ENCODE peak calls at places on chromosome 10, in five cellular contexts. A is GM06990, I is fibroblast of the aortic adventitia, T is fibroblast of lung, B is WERI-Rb-1. N is an unnamed sample.

GRCh38 chr10:48505394-48506112 is 99.3 kb downstream of the ARHGAP22 start:
- DNase-seq in A (no peak), I (no peak), T (no peak), B (peak), N (no peak)

GRCh38 chr10:52092390-52092789 is 221.7 kb upstream of the DKK1 start:
- DNase-seq in A (no peak), I (no peak), T (no peak), B (no peak), N (no peak)

GRCh38 chr10:60203993-60204618 is 185.6 kb downstream of the ANK3 start:
- DNase-seq in A (no peak), I (peak), T (peak), B (peak), N (peak)

GRCh38 chr10:13219685-13220670 is 14.2 kb downstream of the UCMA start:
- DNase-seq in A (no peak), I (peak), T (peak), B (peak), N (no peak)

GRCh38 chr10:124001391-124002260 is 91.8 kb downstream of the CHST15 start:
- DNase-seq in A (no peak), I (no peak), T (no peak), B (peak), N (no peak)

GRCh38 chr10:48363617-48364355 is 57.3 kb downstream of the MAPK8 start:
- DNase-seq in A (peak), I (peak), T (peak), B (peak), N (peak)

GRCh38 chr10:11513727-11514126 is 97.7 kb downstream of the USP6NL start:
- DNase-seq in A (no peak), I (no peak), T (no peak), B (no peak), N (no peak)

GRCh38 chr10:79260803-79261740 is 86.2 kb upstream of the PPIF start:
- DNase-seq in A (no peak), I (peak), T (peak), B (peak), N (peak)

GRCh38 chr10:73126343-73126742 is 16.1 kb downstream of the NUDT13 start:
- DNase-seq in A (no peak), I (no peak), T (no peak), B (no peak), N (no peak)

GRCh38 chr10:10914129-10914528 is 103.5 kb upstream of the CELF2 start:
- DNase-seq in A (no peak), I (peak), T (no peak), B (no peak), N (no peak)

GRCh38 chr10:3281911-3282310 is 109.3 kb upstream of the PITRM1 start:
- DNase-seq in A (no peak), I (no peak), T (no peak), B (no peak), N (no peak)

GRCh38 chr10:132062641-132063390 is 2.9 kb upstream of the JAKMIP3 start:
- DNase-seq in A (no peak), I (no peak), T (no peak), B (no peak), N (no peak)

GRCh38 chr10:90313548-90314325 is 544.1 kb downstream of the HTR7 start:
- DNase-seq in A (no peak), I (peak), T (peak), B (no peak), N (peak)

GRCh38 chr10:27792191-27792590 is 46.6 kb upstream of the MKX start:
- DNase-seq in A (no peak), I (no peak), T (peak), B (no peak), N (no peak)

GRCh38 chr10:117362313-117362712 is 12.9 kb downstream of the PDZD8 start:
- DNase-seq in A (no peak), I (peak), T (peak), B (no peak), N (no peak)

GRCh38 chr10:80528185-80528700 is 9.5 kb upstream of the SH2D4B start:
- DNase-seq in A (no peak), I (no peak), T (no peak), B (no peak), N (no peak)

GRCh38 chr10:2948127-2948854 is 119.1 kb upstream of the PFKP start:
- DNase-seq in A (no peak), I (no peak), T (no peak), B (no peak), N (no peak)

GRCh38 chr10:70603439-70603778 is 868 bp upstream of the PRF1 start:
- DNase-seq in A (no peak), I (no peak), T (no peak), B (no peak), N (no peak)

DNA sequence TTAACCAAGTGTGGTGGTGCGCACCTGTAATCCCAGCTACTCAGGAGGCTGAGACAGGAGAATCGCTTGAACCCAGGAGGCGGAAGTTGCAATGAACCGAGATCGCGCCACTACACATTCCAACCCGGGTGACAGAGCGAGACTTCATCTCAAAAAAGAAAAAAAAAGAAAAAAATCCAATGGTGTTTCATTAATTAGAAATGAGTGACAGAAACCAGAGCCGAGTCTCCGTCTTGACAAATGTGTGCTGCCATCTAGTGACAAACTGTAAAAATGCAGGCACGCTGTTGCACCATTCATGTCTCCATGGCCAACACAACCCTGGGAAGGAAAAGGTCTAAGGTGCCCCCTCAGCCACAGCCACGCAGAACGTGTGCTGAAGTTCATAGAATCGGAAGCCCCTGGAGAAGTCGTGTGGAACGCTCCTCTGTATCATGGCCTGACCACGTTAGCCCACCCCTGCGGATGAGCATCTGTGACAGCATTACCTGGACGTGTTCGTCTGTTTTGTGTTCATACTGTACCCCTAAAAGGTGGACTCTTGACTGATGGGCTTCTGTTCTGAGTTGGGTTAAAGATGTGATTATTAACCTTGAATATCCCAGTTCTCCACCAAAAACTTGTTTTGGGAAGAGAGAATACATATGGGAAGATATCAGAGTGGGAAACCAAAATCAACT is 94.9 kb downstream of the LYZL2 start:
- DNase-seq in A (peak), I (peak), T (peak), B (peak), N (peak)
- TF ChIP-seq CTCF in A (peak), I (peak), T (peak), B (peak), N (peak)

GRCh38 chr10:34593955-34594354 is 221.1 kb downstream of the PARD3 start:
- DNase-seq in A (no peak), I (no peak), T (no peak), B (no peak), N (no peak)

GRCh38 chr10:34599401-34599800 is 215.7 kb downstream of the PARD3 start:
- DNase-seq in A (no peak), I (no peak), T (no peak), B (no peak), N (peak)

DNA sequence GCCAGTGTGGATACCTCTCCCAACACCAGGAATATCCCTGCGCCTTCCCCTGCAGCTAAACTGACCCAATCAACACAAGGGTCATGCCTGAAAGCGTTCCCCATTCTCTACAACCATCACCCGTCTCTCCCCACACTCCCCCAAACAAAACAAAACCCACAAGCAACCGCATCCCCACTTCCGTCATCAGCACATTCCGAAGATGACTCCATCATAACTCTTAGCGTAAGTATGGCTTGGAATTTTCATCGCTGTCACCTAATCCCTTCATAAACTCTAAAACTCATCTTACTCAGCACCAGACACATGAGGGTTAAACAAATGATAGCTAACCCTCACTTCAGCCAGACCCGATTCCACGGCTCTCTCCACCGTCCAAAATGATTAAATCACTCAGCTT is 216.1 kb downstream of the PARD3 start:
- DNase-seq in A (no peak), I (no peak), T (peak), B (no peak), N (peak)
- H3K4me3 ChIP-seq in A (no peak), I (no peak), T (no peak), B (no peak), N (no peak)

GRCh38 chr10:97889461-97890265 is 40.0 kb downstream of the GOLGA7B start:
- DNase-seq in A (no peak), I (no peak), T (peak), B (no peak), N (peak)

GRCh38 chr10:97886264-97886663 is 36.6 kb downstream of the GOLGA7B start:
- DNase-seq in A (no peak), I (no peak), T (no peak), B (no peak), N (no peak)

GRCh38 chr10:97887399-97887798 is 37.8 kb downstream of the GOLGA7B start:
- DNase-seq in A (no peak), I (no peak), T (no peak), B (no peak), N (no peak)

GRCh38 chr10:97888641-97889262 is 39.1 kb downstream of the GOLGA7B start:
- DNase-seq in A (no peak), I (peak), T (peak), B (no peak), N (peak)

DNA sequence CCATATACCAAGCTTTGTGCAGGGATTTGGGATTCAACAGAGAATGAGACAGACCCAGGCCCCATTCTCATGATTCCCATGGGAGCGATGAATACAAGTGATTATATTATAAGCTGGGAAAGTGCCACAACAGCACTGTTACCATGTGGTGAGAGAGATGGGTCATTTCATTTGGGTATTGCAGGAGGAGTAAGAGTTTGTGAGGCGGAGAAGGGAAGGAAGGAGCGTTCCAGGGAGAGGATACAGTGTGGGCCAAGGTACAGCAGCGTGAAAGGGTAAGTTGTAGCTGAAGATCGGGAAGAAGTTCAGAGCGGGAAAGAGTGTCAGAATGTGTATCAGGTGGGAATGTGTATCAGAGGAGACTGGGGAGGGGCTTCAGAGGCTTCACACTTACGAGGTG is 38.5 kb downstream of the GOLGA7B start:
- DNase-seq in A (no peak), I (no peak), T (no peak), B (no peak), N (no peak)
- TF ChIP-seq CTCF in A (no peak), I (no peak), T (no peak), B (no peak), N (no peak)

GRCh38 chr10:5809541-5810154 is 3.6 kb downstream of the GDI2 start:
- DNase-seq in A (no peak), I (no peak), T (no peak), B (no peak), N (peak)
- H3K4me3 ChIP-seq in A (peak), I (peak), T (peak), B (no peak), N (peak)